ENCODE peak calls at places on chromosomes 7 and 10, in six cellular contexts. Z is CD4-positive, CD25-positive, alpha-beta regulatory T cell; S is skeletal muscle cell; C is fibroblast of the aortic adventitia; W is astrocyte of the spinal cord; H is heart right ventricle. X is an unnamed sample.

GRCh38 chr10:116974442-116975005 is 30.5 kb downstream of the SHTN1 start:
- DNase-seq in C (peak; percentile 73), W (peak; percentile 80), S (peak; percentile 58), Z (no peak), H (no peak), X (no peak)

GRCh38 chr7:22179442-22179879 is 177.5 kb downstream of the RAPGEF5 start:
- DNase-seq in C (peak; percentile 31), S (no peak), W (no peak), H (no peak), Z (no peak), X (no peak)

GRCh38 chr10:1402016-1402820 is 335.1 kb downstream of the ADARB2 start:
- DNase-seq in S (no peak), H (no peak), W (no peak), Z (no peak), C (no peak), X (no peak)

GRCh38 chr10:114525368-114525949 is 121.2 kb upstream of the AFAP1L2 start:
- DNase-seq in S (no peak), Z (no peak), H (no peak), W (peak; percentile 54), C (peak; percentile 14), X (peak; percentile 50)

GRCh38 chr7:44331682-44332081 is 6.3 kb upstream of the CAMK2B start:
- DNase-seq in C (no peak), W (no peak), S (no peak), Z (no peak), H (no peak), X (no peak)

GRCh38 chr10:132209130-132209529 is 22.4 kb downstream of the DPYSL4 start:
- DNase-seq in W (no peak), C (peak; percentile 17), H (peak; percentile 13), S (no peak), Z (no peak), X (no peak)

GRCh38 chr7:130961128-130961601 is 227.2 kb upstream of the KLF14 start:
- DNase-seq in S (no peak), C (peak; percentile 84), H (no peak), Z (peak; percentile 94), W (peak; percentile 88), X (peak; percentile 96)

GRCh38 chr7:37541810-37542443 is 93.3 kb upstream of the ELMO1 start:
- DNase-seq in S (no peak), H (no peak), Z (no peak), W (no peak), C (no peak), X (no peak)

GRCh38 chr7:95476072-95476845 is 9.5 kb upstream of the ASB4 start:
- DNase-seq in S (peak; percentile 45), C (no peak), Z (no peak), H (no peak), W (peak; percentile 42), X (no peak)

GRCh38 chr10:42866115-42866995 is 83.8 kb downstream of the BMS1 start:
- DNase-seq in S (peak; percentile 15), Z (peak; percentile 40), C (peak; percentile 74), W (peak; percentile 59), H (peak; percentile 87), X (no peak)

GRCh38 chr7:34307540-34307939 is 350.5 kb upstream of the NPSR1 start:
- DNase-seq in C (no peak), W (no peak), Z (no peak), H (no peak), S (no peak), X (no peak)

GRCh38 chr7:44307301-44307900 is 18.0 kb downstream of the CAMK2B start:
- DNase-seq in Z (peak; percentile 7), S (no peak), W (no peak), C (peak; percentile 47), H (no peak), X (peak; percentile 18)

GRCh38 chr10:2529945-2530344 is 537.4 kb upstream of the PFKP start:
- DNase-seq in Z (no peak), W (no peak), H (no peak), S (no peak), C (no peak), X (no peak)

GRCh38 chr10:71696635-71697326 is 22.8 kb downstream of the C10orf105 start:
- DNase-seq in H (peak; percentile 78), C (peak; percentile 26), S (no peak), Z (peak; percentile 58), W (no peak), X (peak; percentile 26)

GRCh38 chr7:43467406-43467805 is 115.5 kb upstream of the STK17A start:
- DNase-seq in S (no peak), C (peak; percentile 36), W (peak; percentile 18), H (no peak), Z (no peak), X (no peak)

GRCh38 chr7:105594034-105594433 is 12.7 kb upstream of the EFCAB10 start:
- DNase-seq in H (no peak), S (no peak), W (no peak), Z (no peak), C (peak; percentile 12), X (no peak)

GRCh38 chr7:33107136-33108066 is 1.8 kb downstream of the RP9 start:
- DNase-seq in C (peak; percentile 66), W (peak; percentile 58), S (peak; percentile 10), H (no peak), Z (peak; percentile 74), X (peak; percentile 55)

GRCh38 chr10:24897326-24897926 is 55.0 kb downstream of the PRTFDC1 start:
- DNase-seq in S (no peak), C (peak; percentile 90), W (peak; percentile 48), Z (peak; percentile 37), H (no peak), X (peak; percentile 57)

GRCh38 chr7:35823440-35823839 is 22.6 kb downstream of the SEPTIN7 start:
- DNase-seq in S (no peak), H (no peak), W (no peak), Z (no peak), C (no peak), X (no peak)

GRCh38 chr7:55086413-55087201 is 67.8 kb downstream of the EGFR start:
- DNase-seq in Z (peak; percentile 17), S (peak; percentile 77), C (peak; percentile 85), W (peak; percentile 94), H (no peak), X (peak; percentile 72)

GRCh38 chr7:117124585-117125220 is 171.4 kb downstream of the ST7 start:
- DNase-seq in Z (peak; percentile 40), C (peak; percentile 93), S (peak; percentile 96), W (peak; percentile 97), H (peak; percentile 39), X (no peak)

GRCh38 chr7:149787428-149788299 is 14.3 kb upstream of the ZNF467 start:
- DNase-seq in H (peak; percentile 15), W (no peak), Z (no peak), S (no peak), C (no peak), X (no peak)

GRCh38 chr7:44959433-44959951 is 19.3 kb downstream of the MYO1G start:
- DNase-seq in W (no peak), H (no peak), Z (peak; percentile 47), S (no peak), C (no peak), X (peak; percentile 52)

GRCh38 chr10:130843051-130843653 is 468.4 kb downstream of the TCERG1L start:
- DNase-seq in S (no peak), C (no peak), Z (no peak), H (no peak), W (no peak), X (no peak)

GRCh38 chr7:77887567-77887966 is 89.0 kb downstream of the PHTF2 start:
- DNase-seq in C (peak; percentile 86), W (peak; percentile 65), H (no peak), Z (no peak), S (peak; percentile 27), X (no peak)

GRCh38 chr7:20306499-20306946 is 24.2 kb upstream of the ITGB8 start:
- DNase-seq in H (no peak), Z (no peak), S (no peak), W (peak; percentile 65), C (peak; percentile 90), X (no peak)

GRCh38 chr10:78150756-78151155 is 117.1 kb downstream of the RPS24 start:
- DNase-seq in C (no peak), H (no peak), W (no peak), Z (no peak), S (no peak), X (no peak)

GRCh38 chr10:132115736-132116135 is 50.0 kb downstream of the JAKMIP3 start:
- DNase-seq in S (no peak), W (no peak), C (no peak), Z (no peak), H (no peak), X (no peak)

GRCh38 chr10:70699659-70700174 is 27.4 kb downstream of the ADAMTS14 start:
- DNase-seq in S (no peak), H (no peak), Z (no peak), C (peak; percentile 28), W (no peak), X (no peak)

GRCh38 chr10:60032723-60033122 is 126.4 kb upstream of the CCDC6 start:
- DNase-seq in S (peak; percentile 37), C (peak; percentile 60), W (peak; percentile 52), H (no peak), Z (peak; percentile 66), X (peak; percentile 14)

GRCh38 chr10:97648557-97649404 is 8.3 kb downstream of the PI4K2A start:
- DNase-seq in S (peak; percentile 82), C (peak; percentile 91), Z (peak; percentile 87), W (peak; percentile 89), H (no peak), X (no peak)

GRCh38 chr10:101588879-101589278 is 758 bp downstream of the DPCD start:
- DNase-seq in S (no peak), C (peak; percentile 67), Z (no peak), H (no peak), W (peak; percentile 27), X (no peak)
- H3K4me3 ChIP-seq in S (peak overlapping the region; percentile 88), C (peak overlapping the region; percentile 98), Z (peak overlapping the region; percentile 86), H (peak overlapping the region; percentile 90), W (peak overlapping the region; percentile 96), X (peak overlapping the region; percentile 70)

GRCh38 chr10:103677486-103677885 is 177.9 kb downstream of the SH3PXD2A start:
- DNase-seq in H (no peak), W (no peak), C (no peak), S (no peak), Z (no peak), X (no peak)
- H3K4me3 ChIP-seq in H (peak overlapping the region; percentile 19), W (peak overlapping the region; percentile 10), C (peak overlapping the region; percentile 59), S (peak overlapping the region; percentile 53), Z (peak overlapping the region; percentile 75), X (no peak overlapping the region)

GRCh38 chr10:79246606-79247275 is 100.5 kb upstream of the PPIF start:
- DNase-seq in H (peak; percentile 84), S (no peak), Z (no peak), W (no peak), C (peak; percentile 89), X (no peak)

GRCh38 chr10:79246209-79246581 is 101.1 kb upstream of the PPIF start:
- DNase-seq in C (peak; percentile 58), S (no peak), H (peak; percentile 84), W (no peak), Z (no peak), X (no peak)

GRCh38 chr10:79244841-79245504 is 102.3 kb upstream of the PPIF start:
- DNase-seq in Z (peak; percentile 71), H (peak; percentile 10), C (peak; percentile 75), W (no peak), S (no peak), X (peak; percentile 82)

GRCh38 chr10:79244068-79244442 is 103.2 kb upstream of the PPIF start:
- DNase-seq in W (no peak), H (no peak), S (no peak), C (no peak), Z (no peak), X (peak; percentile 47)

GRCh38 chr10:79245539-79246208 is 101.6 kb upstream of the PPIF start:
- DNase-seq in H (peak; percentile 12), C (no peak), W (no peak), S (no peak), Z (no peak), X (no peak)
- H3K4me3 ChIP-seq in H (peak overlapping the region; percentile 53), C (no peak overlapping the region), W (no peak overlapping the region), S (no peak overlapping the region), Z (peak overlapping the region; percentile 24), X (peak overlapping the region; percentile 73)

GRCh38 chr7:2299853-2300512 is 14.3 kb downstream of the SNX8 start:
- DNase-seq in Z (no peak), W (no peak), H (no peak), C (no peak), S (no peak), X (no peak)
- H3K4me3 ChIP-seq in Z (no peak overlapping the region), W (no peak overlapping the region), H (no peak overlapping the region), C (no peak overlapping the region), S (no peak overlapping the region), X (no peak overlapping the region)

X was measured in Jurkat, Clone E6-1.